ENCODE peak calls at places on chromosomes 5 and 9, in eight cellular contexts. N is mammary epithelial cell; E is GM23338; R is effector memory CD4-positive, alpha-beta T cell; V is fibroblast of lung; H is upper lobe of right lung; Z is PC-3; X is testis. W is an unnamed sample.

GRCh38 chr9:13588151-13589043 is 308.9 kb upstream of the MPDZ start:
- DNase-seq in N (no peak), E (no peak), R (no peak), V (no peak), H (no peak), Z (peak; percentile 21), X (no peak), W (no peak)

GRCh38 chr5:109694451-109694891 is 4.7 kb downstream of the MAN2A1 start:
- DNase-seq in N (peak; percentile 65), E (no peak), R (no peak), V (peak; percentile 75), H (no peak), Z (peak; percentile 75), X (no peak), W (no peak)

GRCh38 chr9:120775859-120776258 is 17.4 kb downstream of the FBXW2 start:
- DNase-seq in N (peak; percentile 92), E (no peak), R (no peak), V (peak; percentile 8), H (no peak), Z (no peak), X (no peak), W (no peak)

GRCh38 chr5:116492016-116492623 is 82.5 kb downstream of the SEMA6A start:
- DNase-seq in N (peak; percentile 90), E (no peak), R (no peak), V (peak; percentile 93), H (no peak), Z (peak; percentile 92), X (no peak), W (no peak)

GRCh38 chr9:1939926-1940368 is 75.2 kb upstream of the SMARCA2 start:
- DNase-seq in N (peak; percentile 30), E (peak; percentile 84), R (peak; percentile 6), V (no peak), H (no peak), Z (peak; percentile 32), X (peak; percentile 30), W (no peak)

GRCh38 chr9:94586316-94586715 is 7.3 kb downstream of the FBP2 start:
- DNase-seq in N (no peak), E (no peak), R (no peak), V (no peak), H (no peak), Z (no peak), X (no peak), W (no peak)

GRCh38 chr5:176530983-176531901 is 6.0 kb downstream of the RNF44 start:
- DNase-seq in N (no peak), E (no peak), R (no peak), V (peak; percentile 55), H (no peak), Z (no peak), X (peak; percentile 46), W (no peak)

GRCh38 chr9:75775966-75776691 is 114.3 kb upstream of the PCSK5 start:
- DNase-seq in N (no peak), E (no peak), R (no peak), V (no peak), H (no peak), Z (no peak), X (no peak), W (no peak)

GRCh38 chr5:160508780-160509361 is 87.2 kb downstream of the PTTG1 start:
- DNase-seq in N (peak; percentile 71), E (peak; percentile 89), R (peak; percentile 46), V (peak; percentile 89), H (no peak), Z (peak; percentile 91), X (peak; percentile 81), W (peak; percentile 72)

GRCh38 chr9:17342696-17343095 is 207.9 kb downstream of the CNTLN start:
- DNase-seq in N (no peak), E (peak; percentile 33), R (no peak), V (no peak), H (no peak), Z (no peak), X (no peak), W (no peak)

GRCh38 chr5:135373747-135374515 is 25.1 kb downstream of the MACROH2A1 start:
- DNase-seq in N (no peak), E (no peak), R (no peak), V (no peak), H (no peak), Z (no peak), X (no peak), W (no peak)

GRCh38 chr5:148909001-148909400 is 82.6 kb downstream of the ADRB2 start:
- DNase-seq in N (no peak), E (no peak), R (no peak), V (peak; percentile 68), H (no peak), Z (peak; percentile 98), X (no peak), W (no peak)

GRCh38 chr9:98231770-98232478 is 23.5 kb downstream of the TBC1D2 start:
- DNase-seq in N (peak; percentile 60), E (no peak), R (no peak), V (peak; percentile 90), H (no peak), Z (peak; percentile 61), X (no peak), W (peak; percentile 52)

GRCh38 chr9:108776920-108777650 is 78.7 kb downstream of the ACTL7B start:
- DNase-seq in N (peak; percentile 55), E (peak; percentile 59), R (no peak), V (peak; percentile 89), H (no peak), Z (peak; percentile 43), X (no peak), W (no peak)

GRCh38 chr5:91339053-91339710 is 43.9 kb downstream of the ARRDC3 start:
- DNase-seq in N (no peak), E (peak; percentile 52), R (no peak), V (peak; percentile 73), H (no peak), Z (no peak), X (no peak), W (no peak)

GRCh38 chr5:36696059-36696673 is 89.8 kb downstream of the SLC1A3 start:
- DNase-seq in N (peak; percentile 61), E (peak; percentile 92), R (no peak), V (peak; percentile 59), H (peak; percentile 62), Z (peak; percentile 86), X (peak; percentile 77), W (peak; percentile 79)

DNA sequence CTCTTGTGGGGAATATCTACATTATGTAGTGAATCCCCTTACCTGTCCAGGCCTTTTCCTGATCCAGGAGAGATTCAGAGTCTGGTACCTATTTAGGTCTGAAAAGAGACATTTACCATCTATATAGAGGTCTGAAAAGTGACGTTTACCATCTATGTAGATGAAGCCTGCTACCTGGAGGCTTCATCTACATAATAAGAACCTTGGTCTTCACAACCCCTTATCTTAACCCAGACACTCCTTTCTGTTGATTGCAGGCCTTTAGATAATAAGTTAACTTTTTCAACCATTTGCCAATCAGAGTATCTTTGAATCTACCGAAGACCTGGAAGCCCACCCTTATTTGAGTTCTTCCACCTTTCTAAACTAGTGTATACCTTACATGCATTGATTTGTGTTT is 113.0 kb upstream of the DMRT1 start:
- DNase-seq in N (no peak), E (peak; percentile 30), R (no peak), V (no peak), H (no peak), Z (no peak), X (no peak), W (no peak)
- H3K27ac ChIP-seq in N (no peak overlapping the region), E (peak overlapping the region; percentile 89), R (no peak overlapping the region), V (no peak overlapping the region), H (no peak overlapping the region), Z (no peak overlapping the region), X (no peak overlapping the region), W (no peak overlapping the region)

GRCh38 chr9:136201609-136202448 is 3.1 kb downstream of the LHX3 start:
- DNase-seq in N (no peak), E (peak; percentile 78), R (no peak), V (peak; percentile 20), H (no peak), Z (no peak), X (no peak), W (no peak)

GRCh38 chr9:136198605-136199083 is 6.3 kb downstream of the LHX3 start:
- DNase-seq in N (peak; percentile 64), E (peak; percentile 69), R (no peak), V (peak; percentile 4), H (no peak), Z (no peak), X (no peak), W (no peak)

GRCh38 chr9:136201174-136201573 is 3.8 kb downstream of the LHX3 start:
- DNase-seq in N (no peak), E (no peak), R (no peak), V (no peak), H (no peak), Z (no peak), X (no peak), W (no peak)

GRCh38 chr9:136199391-136200288 is 5.3 kb downstream of the LHX3 start:
- DNase-seq in N (no peak), E (peak; percentile 51), R (no peak), V (no peak), H (no peak), Z (no peak), X (no peak), W (no peak)

DNA sequence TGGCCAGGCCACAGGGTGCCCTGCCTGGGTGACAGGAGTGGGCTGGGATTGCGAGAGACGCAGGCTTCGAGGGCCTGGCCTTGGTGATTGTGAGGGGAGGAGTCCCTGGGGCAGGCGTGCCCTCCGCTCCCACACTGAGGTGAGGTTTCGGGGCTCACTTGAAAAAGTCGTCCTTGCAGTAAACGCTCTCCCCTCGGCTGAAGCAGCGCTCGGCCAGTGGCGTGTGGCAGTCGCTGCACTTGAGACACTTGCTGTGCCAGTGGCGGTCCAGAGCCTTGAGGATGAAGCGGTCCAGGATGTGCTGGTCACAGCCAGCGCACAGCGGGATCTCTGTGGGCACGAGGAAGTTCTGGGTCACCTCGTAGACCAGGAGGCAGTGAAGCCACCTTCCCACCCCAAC is 4.5 kb downstream of the LHX3 start:
- DNase-seq in N (no peak), E (peak; percentile 8), R (no peak), V (no peak), H (no peak), Z (no peak), X (no peak), W (no peak)
- H3K27me3 ChIP-seq in N (peaks cover 78% of the 10 kb centered on the region), E (peaks cover 99% of the 10 kb centered on the region), R (peaks cover 67% of the 10 kb centered on the region), V (peaks cover 77% of the 10 kb centered on the region), H (peaks cover 95% of the 10 kb centered on the region), Z (peaks cover 29% of the 10 kb centered on the region), X (no peaks in the 10 kb centered on the region), W (peaks cover 98% of the 10 kb centered on the region)

DNA sequence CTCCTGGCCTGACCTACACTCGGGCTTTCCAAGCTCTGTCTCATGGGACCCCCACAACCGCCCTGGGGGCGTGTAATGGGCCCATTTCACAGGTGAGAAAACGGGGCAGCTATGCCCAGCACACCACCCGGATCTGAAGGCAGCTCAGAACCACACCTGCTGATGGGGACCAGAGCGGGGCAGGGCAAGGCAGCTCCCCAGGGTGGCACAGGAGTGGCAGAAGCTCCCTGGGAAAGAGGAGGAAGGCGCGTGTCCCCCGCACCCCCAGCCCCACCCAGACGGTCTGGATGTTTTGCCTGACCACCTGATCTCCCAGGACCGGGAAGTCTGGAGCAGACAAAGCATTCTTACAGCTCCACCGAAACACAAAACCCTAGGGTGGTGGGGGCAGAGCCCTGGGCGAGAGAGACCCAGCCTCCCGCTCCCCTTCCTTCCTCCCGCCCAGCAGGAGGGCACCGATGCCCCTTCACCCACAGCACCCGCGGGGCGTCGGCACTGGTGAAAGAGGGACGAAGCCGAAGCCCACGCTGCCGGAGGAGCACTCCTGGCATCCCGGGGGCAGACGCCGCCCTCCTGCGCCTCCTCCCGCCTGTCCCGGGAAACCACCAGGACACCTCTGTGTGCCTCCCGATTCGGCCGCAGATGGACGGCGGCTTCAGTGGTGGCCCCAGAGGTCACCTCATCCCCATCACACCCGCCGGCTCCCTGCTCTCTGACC is 14.5 kb downstream of the NOTCH1 start:
- DNase-seq in N (no peak), E (no peak), R (no peak), V (no peak), H (no peak), Z (no peak), X (no peak), W (no peak)
- H3K27ac ChIP-seq in N (no peak overlapping the region), E (peak overlapping the region; percentile 76), R (no peak overlapping the region), V (no peak overlapping the region), H (peak overlapping the region; percentile 66), Z (no peak overlapping the region), X (no peak overlapping the region), W (no peak overlapping the region)

GRCh38 chr9:126211441-126212074 is 115.1 kb upstream of the MVB12B start:
- DNase-seq in N (peak; percentile 42), E (no peak), R (no peak), V (no peak), H (no peak), Z (no peak), X (no peak), W (no peak)
- H3K27me3 ChIP-seq in N (no peaks in the 10 kb centered on the region), E (no peaks in the 10 kb centered on the region), R (peaks cover 3% of the 10 kb centered on the region), V (peaks cover 7% of the 10 kb centered on the region), H (no peaks in the 10 kb centered on the region), Z (peaks cover 26% of the 10 kb centered on the region), X (no peaks in the 10 kb centered on the region), W (peaks cover 3% of the 10 kb centered on the region)

W was measured in adrenal gland.